ENCODE peak calls at places on chromosome 10, in four cellular contexts. O is CD4-positive, alpha-beta memory T cell; J is hepatocyte; S is CD8-positive, alpha-beta memory T cell. E is an unnamed sample. For H3K27me3 and H3K4me1, the result is how much of the 10 kb centered on the place peaks cover.

GRCh38 chr10:113897693-113898618 is 43.5 kb downstream of the NHLRC2 start:
- DNase-seq in O (no peak), J (no peak), S (no peak), E (peak)

GRCh38 chr10:84543077-84543476 is 214.7 kb downstream of the CCSER2 start:
- DNase-seq in O (no peak), J (no peak), S (no peak), E (no peak)

GRCh38 chr10:113557389-113558321 is 4.8 kb downstream of the HABP2 start:
- DNase-seq in O (no peak), J (no peak), S (no peak), E (no peak)

GRCh38 chr10:124588736-124589451 is 127.3 kb downstream of the LHPP start:
- DNase-seq in O (no peak), J (peak), S (no peak), E (peak)

GRCh38 chr10:71237843-71238623 is 25.7 kb downstream of the UNC5B start:
- DNase-seq in O (no peak), J (no peak), S (no peak), E (no peak)

GRCh38 chr10:129960493-129961273 is 3.4 kb downstream of the EBF3 start:
- DNase-seq in O (no peak), J (no peak), S (no peak), E (no peak)

GRCh38 chr10:87927091-87927490 is 63.7 kb downstream of the PTEN start:
- DNase-seq in O (no peak), J (no peak), S (no peak), E (no peak)

GRCh38 chr10:8600192-8600591 is 545.7 kb downstream of the GATA3 start:
- DNase-seq in O (no peak), J (no peak), S (no peak), E (no peak)

GRCh38 chr10:94710578-94710977 is 27.0 kb downstream of the CYP2C18 start:
- DNase-seq in O (no peak), J (no peak), S (no peak), E (no peak)

GRCh38 chr10:113369185-113369785 is 183.6 kb upstream of the HABP2 start:
- DNase-seq in O (no peak), J (no peak), S (no peak), E (no peak)

GRCh38 chr10:33363112-33363511 is 28.6 kb upstream of the NRP1 start:
- DNase-seq in O (no peak), J (no peak), S (no peak), E (no peak)

GRCh38 chr10:46094931-46095755 is 49.1 kb upstream of the MSMB start:
- DNase-seq in O (peak), J (no peak), S (peak), E (no peak)

GRCh38 chr10:46018453-46019169 is 11.8 kb downstream of the NCOA4 start:
- DNase-seq in O (no peak), J (no peak), S (no peak), E (no peak)

GRCh38 chr10:86651021-86651471 is 3.3 kb upstream of the OPN4 start:
- DNase-seq in O (no peak), J (no peak), S (no peak), E (no peak)

GRCh38 chr10:119495061-119495505 is 47.4 kb downstream of the RGS10 start:
- DNase-seq in O (no peak), J (no peak), S (no peak), E (no peak)

GRCh38 chr10:75029874-75030273 is 81.6 kb upstream of the SAMD8 start:
- DNase-seq in O (no peak), J (no peak), S (no peak), E (no peak)

GRCh38 chr10:60731134-60731883 is 47.0 kb upstream of the CDK1 start:
- DNase-seq in O (peak), J (no peak), S (peak), E (peak)

GRCh38 chr10:70575486-70575873 is 27.1 kb downstream of the PRF1 start:
- DNase-seq in O (no peak), J (no peak), S (no peak), E (no peak)

GRCh38 chr10:111916011-111916410 is 267.6 kb downstream of the GPAM start:
- DNase-seq in O (no peak), J (no peak), S (no peak), E (no peak)

GRCh38 chr10:133354672-133355240 is 3.1 kb downstream of the FUOM start:
- DNase-seq in O (no peak), J (no peak), S (no peak), E (no peak)

GRCh38 chr10:11335167-11335652 is 276.2 kb downstream of the USP6NL start:
- DNase-seq in O (no peak), J (peak), S (no peak), E (no peak)

GRCh38 chr10:24432478-24433416 is 223.8 kb downstream of the KIAA1217 start:
- DNase-seq in O (no peak), J (no peak), S (no peak), E (no peak)

GRCh38 chr10:113576853-113577252 is 24.0 kb downstream of the HABP2 start:
- DNase-seq in O (no peak), J (peak), S (no peak), E (no peak)

GRCh38 chr10:58516118-58516517 is 3.4 kb downstream of the BICC1 start:
- DNase-seq in O (no peak), J (no peak), S (no peak), E (no peak)

GRCh38 chr10:84946984-84947383 is 618.6 kb downstream of the CCSER2 start:
- DNase-seq in O (no peak), J (no peak), S (no peak), E (no peak)

GRCh38 chr10:125762692-125763648 is 12.7 kb downstream of the MMP21 start:
- DNase-seq in O (no peak), J (no peak), S (no peak), E (no peak)

GRCh38 chr10:37680243-37680683 is 177.1 kb downstream of the ZNF248 start:
- DNase-seq in O (no peak), J (no peak), S (no peak), E (no peak)

GRCh38 chr10:124005991-124006392 is 87.4 kb downstream of the CHST15 start:
- DNase-seq in O (no peak), J (no peak), S (no peak), E (no peak)

GRCh38 chr10:79116363-79116762 is 47.6 kb downstream of the ZMIZ1 start:
- DNase-seq in O (peak), J (no peak), S (no peak), E (no peak)

GRCh38 chr10:100714566-100714950 is 30.8 kb upstream of the PAX2 start:
- DNase-seq in O (no peak), J (no peak), S (no peak), E (no peak)

GRCh38 chr10:100715445-100716385 is 29.7 kb upstream of the PAX2 start:
- DNase-seq in O (no peak), J (no peak), S (no peak), E (no peak)

GRCh38 chr10:100713859-100714565 is 31.4 kb upstream of the PAX2 start:
- DNase-seq in O (no peak), J (no peak), S (no peak), E (no peak)

GRCh38 chr10:100713049-100713858 is 32.1 kb upstream of the PAX2 start:
- DNase-seq in O (no peak), J (no peak), S (no peak), E (no peak)

DNA sequence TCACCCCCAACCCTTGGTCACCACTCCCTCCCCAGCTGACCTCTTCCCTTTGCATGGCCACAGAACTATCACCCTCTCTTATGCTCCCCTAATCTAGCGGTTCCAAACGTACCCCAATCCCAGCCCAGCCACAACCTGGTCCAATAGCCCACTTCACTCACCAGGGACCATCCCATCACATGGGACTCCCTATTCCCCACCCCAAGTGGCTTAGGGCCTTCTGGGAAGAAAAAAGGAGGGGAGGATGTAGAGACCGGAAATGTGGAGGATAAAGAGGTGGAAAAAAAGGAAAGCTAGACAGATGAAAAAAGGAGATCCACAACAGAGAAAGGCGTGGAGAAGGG is 30.3 kb upstream of the PAX2 start:
- DNase-seq in O (no peak), J (no peak), S (no peak), E (no peak)
- H3K27me3 ChIP-seq in O (half or more), J (half or more), S (under half), E (under half)

GRCh38 chr10:72426982-72427381 is 72.3 kb upstream of the DNAJB12 start:
- DNase-seq in O (no peak), J (no peak), S (no peak), E (no peak)
- H3K27ac ChIP-seq in O (no peak), J (no peak), S (no peak), E (no peak)

GRCh38 chr10:30817541-30817940 is 188.0 kb upstream of the LYZL2 start:
- DNase-seq in O (no peak), J (no peak), S (no peak), E (no peak)

GRCh38 chr10:30818010-30818660 is 188.6 kb upstream of the LYZL2 start:
- DNase-seq in O (no peak), J (no peak), S (no peak), E (no peak)

GRCh38 chr10:30816812-30817193 is 187.2 kb upstream of the LYZL2 start:
- DNase-seq in O (no peak), J (no peak), S (no peak), E (no peak)

GRCh38 chr10:30813872-30814471 is 184.4 kb upstream of the LYZL2 start:
- DNase-seq in O (no peak), J (peak), S (no peak), E (no peak)

GRCh38 chr10:30816144-30816811 is 186.7 kb upstream of the LYZL2 start:
- DNase-seq in O (no peak), J (no peak), S (no peak), E (no peak)
- H3K4me1 ChIP-seq in O (under half), J (under half), S (under half), E (under half)

GRCh38 chr10:88962336-88962735 is 9.8 kb upstream of the ACTA2 start:
- DNase-seq in O (peak), J (no peak), S (peak), E (no peak)
- H3K27me3 ChIP-seq in O (under half), J (under half), S (under half), E (under half)

GRCh38 chr10:5668429-5668828 is 2.0 kb upstream of the ASB13 start:
- DNase-seq in O (no peak), J (no peak), S (no peak), E (no peak)

GRCh38 chr10:5666324-5667220 is at the start of gene ASB13:
- DNase-seq in O (peak), J (peak), S (peak), E (peak)

GRCh38 chr10:5665380-5666323 is 743 bp downstream of the ASB13 start:
- DNase-seq in O (no peak), J (peak), S (no peak), E (peak)

GRCh38 chr10:5670662-5671375 is 4.4 kb upstream of the ASB13 start:
- DNase-seq in O (no peak), J (no peak), S (no peak), E (no peak)

DNA sequence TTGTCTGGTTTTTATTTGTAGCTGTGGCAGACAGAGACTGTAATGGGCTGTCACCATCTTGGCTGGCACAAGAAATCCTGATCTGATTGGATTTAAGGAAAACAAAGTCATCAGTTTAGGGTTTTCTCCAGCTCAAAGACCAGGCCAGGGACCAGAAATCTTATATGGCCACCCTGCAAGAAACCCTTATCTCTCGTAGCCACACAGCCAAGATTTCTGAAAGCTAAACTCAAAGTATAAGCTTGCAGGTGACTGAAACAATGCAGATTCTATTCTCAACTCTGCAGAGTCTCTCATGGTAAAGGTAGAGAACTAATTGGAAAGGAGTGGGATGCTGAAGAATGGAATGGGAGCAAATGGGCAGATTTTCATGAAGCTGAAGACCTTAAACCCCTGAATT is 3.2 kb upstream of the ASB13 start:
- DNase-seq in O (no peak), J (no peak), S (no peak), E (no peak)
- H3K27ac ChIP-seq in O (no peak), J (no peak), S (no peak), E (no peak)

GRCh38 chr10:110701618-110701971 is 57.5 kb downstream of the RBM20 start:
- DNase-seq in O (no peak), J (no peak), S (no peak), E (no peak)

GRCh38 chr10:110706690-110707098 is 62.6 kb downstream of the RBM20 start:
- DNase-seq in O (no peak), J (no peak), S (no peak), E (no peak)

GRCh38 chr10:110704070-110704469 is 59.9 kb downstream of the RBM20 start:
- DNase-seq in O (no peak), J (no peak), S (no peak), E (no peak)

GRCh38 chr10:110700947-110701617 is 56.9 kb downstream of the RBM20 start:
- DNase-seq in O (no peak), J (no peak), S (no peak), E (no peak)

GRCh38 chr10:110704906-110705476 is 60.9 kb downstream of the RBM20 start:
- DNase-seq in O (no peak), J (no peak), S (no peak), E (no peak)
- H3K4me1 ChIP-seq in O (under half), J (under half), S (under half), E (under half)